ENCODE peak calls at places on chromosomes 6 and 20, in six cellular contexts. M, F, L, T, E and D are unnamed samples.
A peak's percentile ranks its signal among the peaks of the same experiment; 100 is the strongest.

GRCh38 chr6:43990275-43990626 is 137.0 kb downstream of the MRPL14 start:
- DNase-seq in E (no peak), L (no peak), M (no peak), T (no peak), F (no peak), D (no peak)

GRCh38 chr6:136548582-136549330 is 1.5 kb downstream of the MAP7 start:
- DNase-seq in F (no peak), T (no peak), M (no peak), L (no peak), E (no peak), D (no peak)

GRCh38 chr20:41444821-41445220 is 78.2 kb upstream of the EMILIN3 start:
- DNase-seq in M (no peak), T (no peak), L (no peak), E (no peak), F (no peak), D (no peak)

GRCh38 chr6:1865585-1865984 is 255.9 kb downstream of the FOXC1 start:
- DNase-seq in T (no peak), M (no peak), E (no peak), F (no peak), L (no peak), D (no peak)

GRCh38 chr20:6395695-6396094 is 272.9 kb upstream of the FERMT1 start:
- DNase-seq in T (no peak), M (no peak), E (no peak), L (no peak), F (no peak), D (no peak)

GRCh38 chr6:36682328-36683144 is 4.0 kb downstream of the CDKN1A start:
- DNase-seq in F (no peak), L (peak; percentile 57), M (peak; percentile 76), E (no peak), T (peak; percentile 47), D (no peak)

GRCh38 chr6:71367763-71368162 is 79.2 kb downstream of the OGFRL1 start:
- DNase-seq in T (no peak), L (no peak), E (no peak), M (no peak), F (no peak), D (no peak)

GRCh38 chr6:54002118-54002517 is 109.1 kb upstream of the MLIP start:
- DNase-seq in T (no peak), E (no peak), L (no peak), M (no peak), F (no peak), D (no peak)

GRCh38 chr6:106082735-106083398 is 3.3 kb upstream of the PRDM1 start:
- DNase-seq in M (no peak), E (no peak), L (no peak), T (no peak), F (no peak), D (no peak)

GRCh38 chr6:11432713-11433450 is 104.7 kb upstream of the TMEM170B start:
- DNase-seq in M (no peak), L (no peak), E (no peak), F (no peak), T (no peak), D (no peak)

GRCh38 chr6:135871296-135871695 is 19.8 kb downstream of the PDE7B start:
- DNase-seq in F (no peak), T (no peak), M (no peak), E (no peak), L (no peak), D (no peak)

GRCh38 chr6:18183736-18184135 is 28.5 kb downstream of the KDM1B start:
- DNase-seq in F (no peak), E (no peak), L (no peak), M (no peak), T (no peak), D (no peak)

GRCh38 chr6:121482004-121482693 is 46.7 kb downstream of the GJA1 start:
- DNase-seq in M (no peak), F (no peak), L (no peak), E (no peak), T (no peak), D (no peak)

GRCh38 chr6:166575190-166575589 is 11.3 kb downstream of the RAMACL start:
- DNase-seq in E (peak; percentile 43), T (peak; percentile 35), F (no peak), M (no peak), L (no peak), D (no peak)

GRCh38 chr6:54892831-54893230 is 46.3 kb downstream of the FAM83B start:
- DNase-seq in M (no peak), T (no peak), F (no peak), E (no peak), L (no peak), D (no peak)

GRCh38 chr6:16759646-16760535 is 1.4 kb downstream of the ATXN1 start:
- DNase-seq in E (peak; percentile 80), M (peak; percentile 62), F (peak; percentile 51), T (peak; percentile 93), L (peak; percentile 58), D (no peak)

GRCh38 chr6:79467716-79468115 is 69.5 kb downstream of the LCA5 start:
- DNase-seq in E (no peak), M (no peak), F (no peak), T (no peak), L (no peak), D (no peak)

GRCh38 chr20:62607366-62608217 is 34.7 kb upstream of the SLCO4A1 start:
- DNase-seq in M (no peak), E (no peak), F (no peak), T (no peak), L (no peak), D (no peak)

GRCh38 chr6:120363429-120363828 is 970.9 kb downstream of the TBC1D32 start:
- DNase-seq in E (no peak), T (no peak), F (no peak), M (no peak), L (no peak), D (peak; percentile 9)